ENCODE peak calls at places on chromosomes 11 and 22, in seven cellular contexts. I is GM12892, O is SK-N-SH, Y is HepG2, X is H1, P is K562, F is GM12878. V is an unnamed sample.

GRCh38 chr11:121964591-121964990 is 151.4 kb downstream of the BLID start:
- DNase-seq in P (no peak), F (no peak), Y (no peak), O (no peak), I (no peak), X (no peak), V (no peak)

GRCh38 chr11:123300874-123301695 is 106.0 kb upstream of the CLMP start:
- DNase-seq in F (peak), O (no peak), I (no peak), P (no peak), Y (no peak), X (no peak), V (no peak)

GRCh38 chr11:64814712-64815187 is 4.4 kb upstream of the MEN1 start:
- DNase-seq in X (no peak), Y (peak), I (no peak), P (no peak), O (no peak), F (peak), V (no peak)

GRCh38 chr11:17352925-17353227 is 1.3 kb downstream of the NCR3LG1 start:
- DNase-seq in F (no peak), X (peak), O (peak), P (peak), I (peak), Y (peak), V (peak)

GRCh38 chr11:28701760-28702449 is 593.7 kb downstream of the METTL15 start:
- DNase-seq in I (no peak), O (no peak), X (no peak), Y (no peak), F (no peak), P (no peak), V (no peak)

GRCh38 chr22:21067901-21068680 is 22.3 kb downstream of the LRRC74B start:
- DNase-seq in X (no peak), Y (no peak), F (no peak), O (no peak), I (no peak), P (peak), V (no peak)

GRCh38 chr11:70625921-70626518 is 227.7 kb downstream of the CTTN start:
- DNase-seq in Y (no peak), I (no peak), O (peak), F (no peak), X (no peak), P (no peak), V (no peak)

GRCh38 chr11:63817758-63818498 is 4.7 kb downstream of the SPINDOC start:
- DNase-seq in Y (no peak), P (no peak), O (no peak), X (no peak), I (no peak), F (no peak), V (no peak)

GRCh38 chr11:117219001-117219400 is 12.9 kb downstream of the PCSK7 start:
- DNase-seq in O (no peak), I (no peak), F (no peak), P (no peak), X (no peak), Y (no peak), V (no peak)

GRCh38 chr11:117218133-117218915 is 13.5 kb downstream of the PCSK7 start:
- DNase-seq in I (no peak), P (no peak), O (no peak), Y (no peak), F (no peak), X (no peak), V (no peak)

GRCh38 chr11:117219455-117219854 is 12.4 kb downstream of the PCSK7 start:
- DNase-seq in O (no peak), Y (no peak), X (no peak), I (no peak), F (no peak), P (no peak), V (no peak)

GRCh38 chr11:117217685-117218084 is 14.2 kb downstream of the PCSK7 start:
- DNase-seq in P (no peak), X (no peak), F (no peak), Y (no peak), O (no peak), I (no peak), V (no peak)

GRCh38 chr11:117217141-117217609 is 14.7 kb downstream of the PCSK7 start:
- DNase-seq in P (no peak), O (no peak), I (no peak), X (no peak), F (no peak), Y (no peak), V (no peak)
- TF ChIP-seq TAF1 in P (no peak), O (no peak), I (no peak), X (no peak), F (no peak), Y (no peak), V (no peak)

DNA sequence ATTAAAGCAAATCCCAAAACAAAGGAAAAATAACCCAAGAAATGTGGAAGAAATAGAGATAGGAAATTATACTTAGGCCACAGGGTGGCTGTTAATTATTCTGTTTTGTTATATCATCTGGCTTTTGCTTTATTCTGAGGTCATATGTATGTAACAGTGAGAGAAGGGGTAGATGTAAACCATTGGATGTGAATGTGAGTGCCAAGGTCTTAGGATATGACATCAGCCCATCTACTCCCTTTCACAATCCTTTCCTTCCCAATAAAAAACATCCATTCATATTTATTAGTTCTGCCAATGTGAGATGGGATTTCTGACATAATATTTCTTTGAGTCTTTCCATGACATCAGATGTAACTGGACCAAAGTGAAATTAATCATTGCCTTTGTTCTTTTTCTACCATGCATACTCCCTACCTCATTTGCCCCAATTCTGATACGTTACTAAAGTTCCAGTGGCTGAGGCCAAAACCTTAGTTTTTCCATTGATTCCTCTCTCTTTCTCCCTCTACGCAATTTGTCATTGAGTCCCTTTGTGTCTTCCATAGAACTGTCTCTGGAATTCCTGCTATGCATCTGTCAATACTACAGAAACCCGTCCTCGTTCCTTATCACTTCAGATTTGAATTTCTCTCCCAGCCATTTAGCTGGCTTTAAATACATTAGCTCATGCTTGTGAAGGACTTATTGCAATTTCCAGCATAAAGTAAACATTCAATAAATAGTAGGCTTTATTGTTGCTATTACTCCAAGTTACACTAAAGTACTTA is 170.3 kb downstream of the ARHGAP42 start:
- DNase-seq in X (no peak), Y (no peak), I (no peak), O (no peak), P (no peak), F (no peak), V (no peak)
- TF ChIP-seq TAF1 in X (no peak), Y (no peak), I (no peak), O (no peak), P (no peak), F (no peak), V (no peak)

DNA sequence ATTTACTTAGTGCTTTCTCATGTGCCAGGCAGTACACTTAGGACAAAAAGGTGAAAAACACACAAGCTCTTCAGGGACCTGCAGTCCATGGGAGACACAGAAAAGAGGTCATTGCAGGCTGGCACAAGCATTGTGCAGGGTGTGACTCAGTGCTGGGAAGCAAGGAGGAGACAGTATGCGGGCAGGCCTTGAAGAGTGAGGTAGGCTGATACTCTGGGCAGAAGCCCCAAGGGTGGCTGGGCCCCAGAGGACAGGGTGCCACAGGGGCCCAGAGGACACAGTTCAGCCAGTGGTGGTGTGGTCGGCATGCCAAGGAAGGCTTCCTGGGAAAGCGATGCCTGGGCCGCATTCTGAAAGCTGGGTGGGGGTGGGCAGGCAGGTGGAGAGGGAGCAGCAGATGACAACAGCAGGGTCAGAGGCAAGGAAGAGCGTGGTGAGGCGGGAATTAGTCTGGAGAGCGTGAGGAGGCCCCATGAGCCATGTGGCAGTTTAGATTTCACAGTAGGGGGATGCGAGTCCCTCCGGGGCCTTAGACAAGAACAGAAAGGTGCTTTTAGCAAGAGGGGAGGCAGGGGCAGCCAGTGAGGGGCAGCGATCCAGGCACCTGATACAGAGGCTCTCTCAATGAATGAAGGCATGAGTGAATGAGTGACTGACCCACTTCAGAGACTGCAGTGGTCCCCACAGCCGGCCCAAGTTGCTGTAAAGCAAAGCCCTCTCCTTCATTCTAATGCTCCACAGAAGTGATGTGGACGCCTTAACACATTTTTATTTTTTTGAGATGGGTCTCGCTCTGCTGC is 6.8 kb downstream of the C11orf24 start:
- DNase-seq in O (no peak), P (no peak), I (no peak), F (no peak), Y (no peak), X (no peak), V (no peak)
- TF ChIP-seq TAF1 in O (no peak), P (no peak), I (no peak), F (no peak), Y (no peak), X (no peak), V (no peak)

DNA sequence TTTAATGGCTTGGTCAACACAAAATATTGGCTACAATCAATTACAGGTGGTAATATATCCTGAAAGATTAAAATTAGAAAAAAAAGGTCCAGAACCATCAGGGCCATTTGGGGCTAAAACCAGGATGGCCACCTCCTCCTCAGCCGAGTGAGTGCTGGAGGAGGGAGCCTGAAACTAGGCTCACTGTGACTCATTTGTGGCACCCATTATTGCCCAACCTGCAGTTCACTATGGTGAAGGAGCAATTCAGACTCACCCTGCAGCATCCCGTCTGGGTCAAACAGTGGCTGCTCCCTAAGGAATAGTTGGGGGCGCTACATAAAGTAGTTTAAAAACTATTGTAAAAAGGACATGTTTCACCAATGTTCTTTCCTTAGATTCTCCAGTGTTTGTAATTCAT is 60.7 kb downstream of the GLYATL1 start:
- DNase-seq in P (no peak), F (no peak), Y (no peak), X (no peak), I (no peak), O (no peak), V (no peak)
- TF ChIP-seq TAF1 in P (no peak), F (no peak), Y (no peak), X (no peak), I (no peak), O (no peak), V (no peak)

GRCh38 chr11:1127664-1128162 is 30.0 kb upstream of the MUC5AC start:
- DNase-seq in O (peak), X (no peak), I (no peak), Y (no peak), P (no peak), F (no peak), V (no peak)

GRCh38 chr11:1126935-1127663 is 30.7 kb upstream of the MUC5AC start:
- DNase-seq in O (peak), P (no peak), Y (no peak), I (peak), X (no peak), F (no peak), V (no peak)

GRCh38 chr11:1129143-1129665 is 28.5 kb upstream of the MUC5AC start:
- DNase-seq in Y (no peak), O (peak), I (no peak), X (no peak), P (no peak), F (no peak), V (no peak)

GRCh38 chr11:1129666-1130160 is 28.0 kb upstream of the MUC5AC start:
- DNase-seq in P (no peak), F (no peak), I (peak), O (peak), X (no peak), Y (no peak), V (peak)

GRCh38 chr11:1128333-1129142 is 29.2 kb upstream of the MUC5AC start:
- DNase-seq in O (peak), F (no peak), P (no peak), I (peak), Y (no peak), X (no peak), V (no peak)
- TF ChIP-seq TAF1 in O (no peak), F (no peak), P (no peak), I (no peak), Y (no peak), X (no peak), V (no peak)

GRCh38 chr11:12698049-12698448 is 23.8 kb downstream of the TEAD1 start:
- DNase-seq in P (no peak), F (no peak), I (no peak), Y (no peak), X (no peak), O (no peak), V (no peak)
- TF ChIP-seq TAF1 in P (no peak), F (no peak), I (no peak), Y (no peak), X (no peak), O (no peak), V (no peak)

DNA sequence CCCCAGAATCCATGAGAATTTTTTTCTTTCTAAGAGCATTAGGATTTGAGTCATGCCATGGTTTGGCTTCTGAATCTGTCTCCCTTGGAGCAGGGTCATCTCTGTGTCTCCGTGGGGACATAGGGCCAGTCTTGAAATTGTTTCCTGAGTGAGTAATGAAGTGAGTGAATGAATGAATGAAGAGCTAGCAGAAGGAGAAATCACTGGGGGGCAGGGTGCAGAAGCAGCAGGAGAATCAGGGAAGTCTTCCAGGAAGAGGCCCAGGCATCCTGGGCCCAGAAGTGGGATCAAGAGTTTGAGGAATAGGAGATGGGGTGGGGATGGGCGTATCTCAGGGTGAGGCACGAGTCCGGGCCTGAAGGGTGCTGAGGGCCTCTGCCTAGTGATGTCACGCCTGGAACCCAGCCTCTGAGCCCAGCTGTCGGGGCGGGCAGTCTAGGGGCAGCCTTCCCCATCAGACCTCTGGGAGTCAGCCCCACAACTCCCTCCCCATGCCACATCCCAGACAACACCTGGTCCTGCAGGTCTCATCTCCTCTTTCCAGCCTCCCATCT is 12.5 kb upstream of the MGAT3 start:
- DNase-seq in O (no peak), Y (no peak), F (no peak), X (no peak), P (no peak), I (no peak), V (no peak)
- TF ChIP-seq TAF1 in O (no peak), Y (no peak), F (no peak), X (no peak), P (no peak), I (no peak), V (no peak)

GRCh38 chr22:49999901-50000586 is 12.5 kb downstream of the IL17REL start:
- DNase-seq in I (no peak), O (peak), F (no peak), Y (no peak), X (peak), P (no peak), V (no peak)
- TF ChIP-seq TAF1 in I (no peak), O (no peak), F (no peak), Y (no peak), X (no peak), P (no peak), V (no peak)

GRCh38 chr22:19352217-19352616 is 60.7 kb upstream of the CLTCL1 start:
- DNase-seq in Y (no peak), P (no peak), X (no peak), O (no peak), I (no peak), F (no peak), V (no peak)

GRCh38 chr22:19350476-19350859 is 58.9 kb upstream of the CLTCL1 start:
- DNase-seq in I (no peak), Y (no peak), X (no peak), P (no peak), O (no peak), F (no peak), V (no peak)

GRCh38 chr22:19350947-19351346 is 59.4 kb upstream of the CLTCL1 start:
- DNase-seq in P (no peak), I (no peak), O (no peak), Y (no peak), F (no peak), X (no peak), V (no peak)

GRCh38 chr22:19352766-19353165 is 61.2 kb upstream of the CLTCL1 start:
- DNase-seq in I (no peak), F (no peak), P (no peak), X (no peak), Y (no peak), O (no peak), V (no peak)

GRCh38 chr22:19351604-19352003 is 60.1 kb upstream of the CLTCL1 start:
- DNase-seq in O (no peak), I (no peak), Y (no peak), X (no peak), P (no peak), F (no peak), V (no peak)
- TF ChIP-seq TAF1 in O (no peak), I (no peak), Y (no peak), X (no peak), P (no peak), F (no peak), V (no peak)